ENCODE peak calls at places on chromosomes 13 and 19, in five cellular contexts. D, E, F, L and P are unnamed samples.

GRCh38 chr13:83546476-83546875 is 335.8 kb downstream of the SLITRK1 start:
- DNase-seq in D (no peak), E (no peak), F (no peak), L (no peak), P (no peak)

GRCh38 chr19:49565261-49565660 is 15.1 kb downstream of the NOSIP start:
- DNase-seq in D (peak), E (no peak), F (no peak), L (no peak), P (peak)

GRCh38 chr13:23621316-23621645 is 51.1 kb downstream of the TNFRSF19 start:
- DNase-seq in D (no peak), E (no peak), F (no peak), L (no peak), P (no peak)

GRCh38 chr13:54599413-54599812 is 1570.8 kb downstream of the OLFM4 start:
- DNase-seq in D (no peak), E (no peak), F (no peak), L (no peak), P (no peak)

GRCh38 chr19:15869109-15869555 is 28.7 kb downstream of the CYP4F2 start:
- DNase-seq in D (no peak), E (peak), F (no peak), L (no peak), P (no peak)

GRCh38 chr19:14804755-14805154 is 26.4 kb upstream of the ADGRE2 start:
- DNase-seq in D (no peak), E (no peak), F (no peak), L (no peak), P (no peak)

GRCh38 chr13:95569966-95570365 is 17.4 kb downstream of the CLDN10 start:
- DNase-seq in D (no peak), E (no peak), F (no peak), L (no peak), P (no peak)

GRCh38 chr13:49060698-49061387 is 85.1 kb downstream of the FNDC3A start:
- DNase-seq in D (no peak), E (no peak), F (no peak), L (no peak), P (no peak)

GRCh38 chr13:99471231-99472202 is 29.8 kb upstream of the TM9SF2 start:
- DNase-seq in D (no peak), E (no peak), F (no peak), L (no peak), P (no peak)

GRCh38 chr13:35179494-35179893 is 237.4 kb downstream of the NBEA start:
- DNase-seq in D (no peak), E (no peak), F (no peak), L (no peak), P (no peak)